ENCODE peak calls at places on chromosomes 16 and 17, in six cellular contexts. U, O, Z, D, R and T are unnamed samples.

GRCh38 chr17:55717898-55718735 is 4.5 kb downstream of the TMEM100 start:
- DNase-seq in U (peak; percentile 65), O (peak; percentile 51), Z (peak; percentile 72), D (peak; percentile 70), R (peak; percentile 46), T (peak; percentile 47)

GRCh38 chr16:84137287-84137686 is 7.7 kb downstream of the HSDL1 start:
- DNase-seq in U (no peak), O (no peak), Z (no peak), D (peak; percentile 20), R (no peak), T (no peak)

GRCh38 chr16:70158261-70158939 is 15.2 kb upstream of the CLEC18C start:
- DNase-seq in U (no peak), O (no peak), Z (no peak), D (no peak), R (no peak), T (no peak)

GRCh38 chr16:87895641-87896141 is 26.4 kb upstream of the SLC7A5 start:
- DNase-seq in U (peak; percentile 64), O (no peak), Z (peak; percentile 19), D (no peak), R (peak; percentile 45), T (no peak)

GRCh38 chr16:78895661-78896060 is 704.9 kb downstream of the MAF start:
- DNase-seq in U (no peak), O (no peak), Z (no peak), D (no peak), R (no peak), T (no peak)

GRCh38 chr16:48153689-48154265 is 2.0 kb downstream of the ABCC12 start:
- DNase-seq in U (no peak), O (no peak), Z (no peak), D (no peak), R (peak; percentile 3), T (no peak)

GRCh38 chr17:9101356-9101755 is 80.0 kb downstream of the NTN1 start:
- DNase-seq in U (no peak), O (no peak), Z (no peak), D (no peak), R (no peak), T (no peak)

GRCh38 chr17:80893604-80894438 is 97.8 kb upstream of the CHMP6 start:
- DNase-seq in U (no peak), O (no peak), Z (no peak), D (no peak), R (no peak), T (no peak)

GRCh38 chr16:87945351-87946042 is 5.7 kb upstream of the BANP start:
- DNase-seq in U (peak; percentile 69), O (no peak), Z (peak; percentile 38), D (peak; percentile 77), R (peak; percentile 76), T (no peak)

GRCh38 chr17:41575336-41575735 is 3.5 kb upstream of the KRT9 start:
- DNase-seq in U (no peak), O (no peak), Z (no peak), D (no peak), R (no peak), T (no peak)

GRCh38 chr16:67391424-67392300 is 1.6 kb downstream of the TPPP3 start:
- DNase-seq in U (no peak), O (no peak), Z (no peak), D (no peak), R (peak; percentile 87), T (no peak)

GRCh38 chr16:4322121-4323035 is 6.5 kb downstream of the GLIS2 start:
- DNase-seq in U (no peak), O (no peak), Z (no peak), D (no peak), R (no peak), T (no peak)

GRCh38 chr17:33375086-33375485 is 82.0 kb upstream of the ASIC2 start:
- DNase-seq in U (no peak), O (no peak), Z (no peak), D (no peak), R (no peak), T (no peak)

GRCh38 chr17:41521574-41522261 is 3.0 kb upstream of the KRT15 start:
- DNase-seq in U (peak; percentile 89), O (no peak), Z (no peak), D (peak; percentile 97), R (no peak), T (peak; percentile 6)

GRCh38 chr16:17696696-17697095 is 225.9 kb upstream of the XYLT1 start:
- DNase-seq in U (no peak), O (no peak), Z (no peak), D (no peak), R (no peak), T (no peak)

GRCh38 chr17:58244958-58245357 is 6.6 kb downstream of the LPO start:
- DNase-seq in U (no peak), O (no peak), Z (no peak), D (no peak), R (no peak), T (no peak)

GRCh38 chr17:322006-322780 is 30.4 kb downstream of the RPH3AL start:
- DNase-seq in U (no peak), O (no peak), Z (no peak), D (no peak), R (no peak), T (no peak)